ENCODE peak calls at places on chromosomes 6 and 20, in seven cellular contexts. One of them, this sample, is unnamed.

GRCh38 chr20:35743693-35744491 is 1.8 kb upstream of the RBM39 start:
- DNase-seq in stimulated activated CD8-positive, alpha-beta memory T cell treated with anti-CD3 and anti-CD28 coated beads, Interleukin-12 subunit alpha, Interleukin-12 subunit beta, amount 100 ng/mL, for 1 hour: no peak
- DNase-seq in AG04450: no peak
- DNase-seq in neuronal stem cell: no peak
- DNase-seq in RPMI8226: peak
- DNase-seq in amniotic stem cell: no peak
- DNase-seq in RCC 7860: no peak
- DNase-seq in this sample: no peak

GRCh38 chr6:54130179-54130578 is 18.9 kb downstream of the MLIP start:
- DNase-seq in AG04450: no peak
- DNase-seq in neuronal stem cell: no peak
- DNase-seq in RPMI8226: no peak
- DNase-seq in RCC 7860: no peak
- DNase-seq in amniotic stem cell: no peak
- DNase-seq in stimulated activated CD8-positive, alpha-beta memory T cell treated with anti-CD3 and anti-CD28 coated beads, Interleukin-12 subunit alpha, Interleukin-12 subunit beta, amount 100 ng/mL, for 1 hour: no peak
- DNase-seq in this sample: no peak

GRCh38 chr6:50602191-50602810 is 111.0 kb upstream of the TFAP2D start:
- DNase-seq in RCC 7860: no peak
- DNase-seq in amniotic stem cell: no peak
- DNase-seq in stimulated activated CD8-positive, alpha-beta memory T cell treated with anti-CD3 and anti-CD28 coated beads, Interleukin-12 subunit alpha, Interleukin-12 subunit beta, amount 100 ng/mL, for 1 hour: no peak
- DNase-seq in AG04450: no peak
- DNase-seq in neuronal stem cell: peak
- DNase-seq in RPMI8226: peak
- DNase-seq in this sample: no peak

GRCh38 chr20:41418031-41418430 is 51.4 kb upstream of the EMILIN3 start:
- DNase-seq in neuronal stem cell: no peak
- DNase-seq in AG04450: no peak
- DNase-seq in stimulated activated CD8-positive, alpha-beta memory T cell treated with anti-CD3 and anti-CD28 coated beads, Interleukin-12 subunit alpha, Interleukin-12 subunit beta, amount 100 ng/mL, for 1 hour: no peak
- DNase-seq in RCC 7860: no peak
- DNase-seq in RPMI8226: no peak
- DNase-seq in amniotic stem cell: no peak
- DNase-seq in this sample: no peak

GRCh38 chr20:63006611-63007471 is at the start of gene BHLHE23:
- DNase-seq in RPMI8226: no peak
- DNase-seq in amniotic stem cell: no peak
- DNase-seq in stimulated activated CD8-positive, alpha-beta memory T cell treated with anti-CD3 and anti-CD28 coated beads, Interleukin-12 subunit alpha, Interleukin-12 subunit beta, amount 100 ng/mL, for 1 hour: no peak
- DNase-seq in neuronal stem cell: peak
- DNase-seq in RCC 7860: no peak
- DNase-seq in AG04450: no peak
- DNase-seq in this sample: no peak

GRCh38 chr6:148395583-148396101 is 53.0 kb downstream of the SASH1 start:
- DNase-seq in stimulated activated CD8-positive, alpha-beta memory T cell treated with anti-CD3 and anti-CD28 coated beads, Interleukin-12 subunit alpha, Interleukin-12 subunit beta, amount 100 ng/mL, for 1 hour: no peak
- DNase-seq in neuronal stem cell: no peak
- DNase-seq in RCC 7860: no peak
- DNase-seq in amniotic stem cell: no peak
- DNase-seq in AG04450: no peak
- DNase-seq in RPMI8226: no peak
- DNase-seq in this sample: peak

GRCh38 chr6:135323202-135323668 is 142.1 kb downstream of the MYB start:
- DNase-seq in RCC 7860: no peak
- DNase-seq in amniotic stem cell: no peak
- DNase-seq in neuronal stem cell: no peak
- DNase-seq in RPMI8226: no peak
- DNase-seq in stimulated activated CD8-positive, alpha-beta memory T cell treated with anti-CD3 and anti-CD28 coated beads, Interleukin-12 subunit alpha, Interleukin-12 subunit beta, amount 100 ng/mL, for 1 hour: no peak
- DNase-seq in AG04450: no peak
- DNase-seq in this sample: no peak

GRCh38 chr6:134464690-134465411 is 146.9 kb upstream of the SGK1 start:
- DNase-seq in neuronal stem cell: no peak
- DNase-seq in RPMI8226: no peak
- DNase-seq in amniotic stem cell: no peak
- DNase-seq in AG04450: peak
- DNase-seq in stimulated activated CD8-positive, alpha-beta memory T cell treated with anti-CD3 and anti-CD28 coated beads, Interleukin-12 subunit alpha, Interleukin-12 subunit beta, amount 100 ng/mL, for 1 hour: no peak
- DNase-seq in RCC 7860: peak
- DNase-seq in this sample: no peak

GRCh38 chr6:36386495-36387439 is 702 bp downstream of the ETV7 start:
- DNase-seq in AG04450: peak
- DNase-seq in RCC 7860: peak
- DNase-seq in neuronal stem cell: no peak
- DNase-seq in RPMI8226: peak
- DNase-seq in stimulated activated CD8-positive, alpha-beta memory T cell treated with anti-CD3 and anti-CD28 coated beads, Interleukin-12 subunit alpha, Interleukin-12 subunit beta, amount 100 ng/mL, for 1 hour: no peak
- DNase-seq in amniotic stem cell: peak
- DNase-seq in this sample: no peak

GRCh38 chr6:32178547-32179440 is 589 bp downstream of the RNF5 start:
- DNase-seq in stimulated activated CD8-positive, alpha-beta memory T cell treated with anti-CD3 and anti-CD28 coated beads, Interleukin-12 subunit alpha, Interleukin-12 subunit beta, amount 100 ng/mL, for 1 hour: no peak
- DNase-seq in AG04450: no peak
- DNase-seq in RPMI8226: no peak
- DNase-seq in RCC 7860: no peak
- DNase-seq in amniotic stem cell: no peak
- DNase-seq in neuronal stem cell: no peak
- DNase-seq in this sample: no peak

GRCh38 chr6:127069659-127070279 is 48.7 kb upstream of the RSPO3 start:
- DNase-seq in neuronal stem cell: peak
- DNase-seq in RPMI8226: peak
- DNase-seq in AG04450: no peak
- DNase-seq in stimulated activated CD8-positive, alpha-beta memory T cell treated with anti-CD3 and anti-CD28 coated beads, Interleukin-12 subunit alpha, Interleukin-12 subunit beta, amount 100 ng/mL, for 1 hour: no peak
- DNase-seq in RCC 7860: peak
- DNase-seq in amniotic stem cell: no peak
- DNase-seq in this sample: no peak

This sample was measured in amygdala.